ENCODE peak calls at places on chromosome 10, in four cellular contexts. N is HCT116, W is HepG2, K is H1. X is an unnamed sample.

GRCh38 chr10:32332299-32332750 is 14.6 kb downstream of the EPC1 start:
- DNase-seq in N (no peak), W (no peak), K (no peak), X (no peak)

GRCh38 chr10:29849434-29849833 is 210.0 kb downstream of the JCAD start:
- DNase-seq in N (no peak), W (no peak), K (no peak), X (no peak)

GRCh38 chr10:61108880-61109279 is 164.9 kb upstream of the RHOBTB1 start:
- DNase-seq in N (no peak), W (no peak), K (no peak), X (peak)

GRCh38 chr10:88209837-88210552 is 346.6 kb downstream of the PTEN start:
- DNase-seq in N (no peak), W (no peak), K (no peak), X (no peak)

GRCh38 chr10:95864906-95865813 is 42.6 kb upstream of the CC2D2B start:
- DNase-seq in N (peak), W (peak), K (no peak), X (peak)

GRCh38 chr10:91380873-91381561 is 29.1 kb upstream of the HECTD2 start:
- DNase-seq in N (no peak), W (no peak), K (no peak), X (no peak)

GRCh38 chr10:75011221-75011620 is 100.2 kb upstream of the SAMD8 start:
- DNase-seq in N (no peak), W (no peak), K (no peak), X (no peak)

GRCh38 chr10:125344573-125345121 is 184.3 kb upstream of the CTBP2 start:
- DNase-seq in N (no peak), W (no peak), K (no peak), X (no peak)

GRCh38 chr10:108303149-108303548 is 1138.6 kb upstream of the SORCS1 start:
- DNase-seq in N (no peak), W (no peak), K (no peak), X (no peak)

GRCh38 chr10:4538016-4538415 is 288.0 kb upstream of the AKR1E2 start:
- DNase-seq in N (no peak), W (no peak), K (no peak), X (no peak)

GRCh38 chr10:122163182-122164027 is 107.7 kb upstream of the BTBD16 start:
- DNase-seq in N (no peak), W (no peak), K (peak), X (no peak)
- TF ChIP-seq FOSL1 in N (no peak), W (no peak), K (no peak), X (no peak)

DNA sequence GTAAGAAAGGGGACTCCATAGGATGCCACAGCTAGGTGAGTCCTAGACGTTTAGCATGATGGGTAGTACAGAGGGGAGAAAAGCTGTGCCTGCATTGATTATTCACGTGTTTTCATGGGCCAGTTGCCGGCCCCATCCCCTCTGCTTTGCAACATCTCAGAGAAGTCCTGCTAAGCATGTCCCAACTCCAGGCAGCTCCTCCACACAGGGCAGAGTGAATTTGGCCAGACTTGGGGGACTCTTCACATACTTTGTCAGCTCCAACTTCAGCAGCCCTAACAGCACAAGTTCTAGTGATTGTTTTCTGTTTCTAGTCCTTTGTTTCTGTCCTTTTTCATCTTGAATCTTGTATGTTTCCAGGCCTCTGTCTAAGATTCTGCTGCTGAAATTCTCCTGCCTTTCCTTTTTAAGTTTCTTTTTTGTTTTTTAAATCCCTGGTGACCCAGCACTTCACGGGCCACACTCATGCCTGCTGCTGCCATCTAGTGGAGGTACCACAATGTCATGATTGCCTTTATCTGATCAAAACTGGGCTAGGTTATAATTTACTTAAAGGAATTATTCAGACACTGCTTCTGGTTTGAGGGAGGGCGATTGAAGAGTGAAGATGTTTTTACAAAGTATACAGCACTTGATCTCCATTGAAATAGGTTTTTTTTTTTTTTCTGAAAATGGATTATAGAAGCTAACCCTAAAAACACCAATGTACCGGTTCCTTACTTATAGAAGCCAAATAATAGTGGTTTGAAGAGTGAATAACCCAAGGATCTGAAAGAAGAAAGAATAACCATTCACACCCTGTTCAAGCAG is 276.9 kb downstream of the CSTF2T start:
- DNase-seq in N (peak), W (peak), K (peak), X (no peak)
- TF ChIP-seq FOSL1 in N (no peak), W (no peak), K (no peak), X (no peak)

GRCh38 chr10:103232772-103233488 is 12.8 kb upstream of the RPEL1 start:
- DNase-seq in N (peak), W (peak), K (no peak), X (no peak)

GRCh38 chr10:103235775-103236174 is 9.9 kb upstream of the RPEL1 start:
- DNase-seq in N (no peak), W (no peak), K (no peak), X (no peak)

GRCh38 chr10:103226011-103226410 is 19.7 kb upstream of the RPEL1 start:
- DNase-seq in N (no peak), W (no peak), K (no peak), X (no peak)

GRCh38 chr10:103227416-103227815 is 18.3 kb upstream of the RPEL1 start:
- DNase-seq in N (no peak), W (no peak), K (no peak), X (no peak)

GRCh38 chr10:103231047-103231551 is 14.6 kb upstream of the RPEL1 start:
- DNase-seq in N (peak), W (peak), K (no peak), X (no peak)
- TF ChIP-seq FOSL1 in N (peak), W (no peak), K (no peak), X (no peak)

GRCh38 chr10:17993361-17993760 is 41.6 kb downstream of the SLC39A12 start:
- DNase-seq in N (no peak), W (no peak), K (no peak), X (no peak)

GRCh38 chr10:17984563-17984962 is 32.8 kb downstream of the SLC39A12 start:
- DNase-seq in N (no peak), W (no peak), K (no peak), X (no peak)

GRCh38 chr10:17992266-17992665 is 40.5 kb downstream of the SLC39A12 start:
- DNase-seq in N (no peak), W (no peak), K (no peak), X (no peak)

DNA sequence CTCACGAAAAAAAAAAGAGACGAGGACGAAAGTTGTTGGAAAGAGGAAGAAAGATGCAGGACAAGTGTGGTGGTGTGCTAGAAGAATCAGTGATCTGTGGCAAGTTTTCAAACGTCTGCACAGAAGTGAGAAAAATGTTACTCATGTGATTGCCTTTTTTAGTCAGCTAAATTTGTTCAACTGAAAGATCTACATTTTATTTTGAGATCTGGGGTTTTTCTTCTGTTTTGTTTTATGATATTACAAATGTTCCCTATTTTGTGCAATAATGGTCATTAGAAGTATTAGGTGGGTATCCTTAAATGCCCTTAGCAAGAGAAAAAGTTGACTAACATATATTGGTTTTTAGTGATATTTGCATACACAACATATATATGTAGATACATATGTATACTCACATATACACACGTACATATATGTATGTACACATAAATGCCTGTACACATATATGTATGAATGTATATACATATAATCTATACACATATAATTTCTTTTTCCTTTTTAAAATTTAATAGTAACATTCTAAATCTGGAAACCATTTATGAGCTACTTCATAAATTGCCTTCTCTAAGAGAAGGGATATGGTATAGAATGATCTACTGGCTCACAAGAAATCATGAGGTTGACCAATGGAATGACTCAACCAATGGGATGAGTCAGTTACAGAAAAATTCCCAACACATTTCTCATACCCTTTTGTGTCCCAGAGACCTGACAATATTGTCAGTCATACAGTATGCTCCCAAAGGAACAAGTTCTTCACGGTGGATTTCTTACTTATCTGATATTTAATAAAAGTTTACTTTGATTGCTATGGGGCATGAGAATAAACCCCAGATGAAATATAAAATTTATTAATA is 38.4 kb downstream of the SLC39A12 start:
- DNase-seq in N (peak), W (no peak), K (no peak), X (no peak)
- TF ChIP-seq FOSL1 in N (peak), W (no peak), K (no peak), X (no peak)

GRCh38 chr10:113007821-113008220 is 57.8 kb downstream of the TCF7L2 start:
- DNase-seq in N (no peak), W (no peak), K (no peak), X (no peak)
- TF ChIP-seq FOSL1 in N (no peak), W (no peak), K (no peak), X (no peak)

X was measured in K562.